ENCODE peak calls at places on chromosomes 4 and X, in four cellular contexts. One of them, this sample, is unnamed.

GRCh38 chr4:157265281-157265680 is 44.8 kb downstream of the GRIA2 start:
- DNase-seq in CD8-positive, alpha-beta memory T cell: no peak
- DNase-seq in uterus: peak
- DNase-seq in CD4-positive, alpha-beta memory T cell: no peak
- DNase-seq in this sample: no peak

GRCh38 chrX:69145281-69145680 is 20.0 kb downstream of the PJA1 start:
- DNase-seq in CD8-positive, alpha-beta memory T cell: no peak
- DNase-seq in uterus: no peak
- DNase-seq in CD4-positive, alpha-beta memory T cell: no peak
- DNase-seq in this sample: no peak

GRCh38 chr4:31081375-31081774 is 361.2 kb downstream of the PCDH7 start:
- DNase-seq in CD8-positive, alpha-beta memory T cell: no peak
- DNase-seq in uterus: no peak
- DNase-seq in CD4-positive, alpha-beta memory T cell: no peak
- DNase-seq in this sample: no peak

GRCh38 chr4:44558206-44558605 is 93.2 kb downstream of the YIPF7 start:
- DNase-seq in CD8-positive, alpha-beta memory T cell: no peak
- DNase-seq in uterus: no peak
- DNase-seq in CD4-positive, alpha-beta memory T cell: no peak
- DNase-seq in this sample: no peak

GRCh38 chrX:2829066-2829430 is 318 bp downstream of the GYG2 start:
- DNase-seq in CD8-positive, alpha-beta memory T cell: no peak
- DNase-seq in uterus: no peak
- DNase-seq in CD4-positive, alpha-beta memory T cell: no peak
- DNase-seq in this sample: no peak

GRCh38 chrX:24838624-24839023 is 144.9 kb downstream of the POLA1 start:
- DNase-seq in CD8-positive, alpha-beta memory T cell: peak
- DNase-seq in uterus: no peak
- DNase-seq in CD4-positive, alpha-beta memory T cell: peak
- DNase-seq in this sample: peak

GRCh38 chr4:79232555-79232954 is 93.3 kb downstream of the NAA11 start:
- DNase-seq in CD8-positive, alpha-beta memory T cell: no peak
- DNase-seq in uterus: no peak
- DNase-seq in CD4-positive, alpha-beta memory T cell: no peak
- DNase-seq in this sample: no peak

GRCh38 chr4:8907596-8908205 is 36.1 kb upstream of the HMX1 start:
- DNase-seq in CD8-positive, alpha-beta memory T cell: no peak
- DNase-seq in uterus: no peak
- DNase-seq in CD4-positive, alpha-beta memory T cell: no peak
- DNase-seq in this sample: no peak

GRCh38 chr4:12723849-12724447 is 760.2 kb downstream of the RAB28 start:
- DNase-seq in CD8-positive, alpha-beta memory T cell: no peak
- DNase-seq in uterus: no peak
- DNase-seq in CD4-positive, alpha-beta memory T cell: no peak
- DNase-seq in this sample: no peak

GRCh38 chr4:100417565-100417964 is 100.3 kb downstream of the EMCN start:
- DNase-seq in CD8-positive, alpha-beta memory T cell: no peak
- DNase-seq in uterus: no peak
- DNase-seq in CD4-positive, alpha-beta memory T cell: no peak
- DNase-seq in this sample: no peak

GRCh38 chr4:126890994-126891393 is 741.8 kb upstream of the INTU start:
- DNase-seq in CD8-positive, alpha-beta memory T cell: no peak
- DNase-seq in uterus: peak
- DNase-seq in CD4-positive, alpha-beta memory T cell: no peak
- DNase-seq in this sample: no peak

GRCh38 chr4:110306363-110306762 is 107.9 kb upstream of the ELOVL6 start:
- DNase-seq in CD8-positive, alpha-beta memory T cell: no peak
- DNase-seq in uterus: no peak
- DNase-seq in CD4-positive, alpha-beta memory T cell: no peak
- DNase-seq in this sample: no peak

DNA sequence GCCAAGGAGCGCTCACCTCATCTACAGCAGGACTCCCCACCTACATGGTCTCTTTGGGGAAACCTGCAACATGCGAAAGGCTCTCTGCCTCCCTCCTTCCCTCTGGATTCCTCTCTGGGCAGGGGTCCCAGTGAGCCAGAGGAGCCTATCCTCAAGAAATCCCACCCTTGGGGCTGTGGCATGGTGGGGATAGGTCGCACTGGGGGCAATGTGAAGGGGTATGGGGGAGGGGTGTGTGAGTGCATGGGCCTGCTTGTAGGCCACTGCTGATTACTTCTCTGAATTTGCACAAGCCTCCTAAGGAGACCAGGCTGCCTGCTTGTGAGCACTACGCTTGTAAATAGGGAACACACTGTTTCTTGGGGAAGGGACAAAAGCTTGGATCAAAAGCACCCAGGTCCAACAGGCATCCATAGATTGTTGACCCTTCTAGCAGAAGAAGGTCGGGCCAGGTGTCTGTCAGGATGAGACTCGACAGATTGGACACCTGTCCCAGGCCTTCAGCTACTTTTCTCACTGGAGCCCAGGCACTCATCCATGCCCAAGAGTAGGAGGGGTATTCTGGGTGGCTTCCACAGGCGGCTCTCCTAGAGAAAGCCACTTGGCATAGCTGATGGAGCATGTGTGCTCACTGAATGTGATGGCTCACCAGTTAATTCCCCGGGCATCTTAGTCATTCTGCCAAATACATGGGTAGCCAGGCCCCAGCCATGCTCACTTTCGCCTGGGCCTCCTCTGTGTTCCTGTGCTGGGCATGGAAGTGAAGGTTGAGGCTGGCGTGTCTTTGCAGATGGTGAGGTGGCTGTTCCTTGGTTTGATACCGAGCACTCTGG is 75.0 kb downstream of the NBDY start:
- DNase-seq in CD8-positive, alpha-beta memory T cell: no peak
- DNase-seq in uterus: no peak
- DNase-seq in CD4-positive, alpha-beta memory T cell: no peak
- DNase-seq in this sample: no peak
- H3K27ac ChIP-seq in CD8-positive, alpha-beta memory T cell: no peak
- H3K27ac ChIP-seq in uterus: peak
- H3K27ac ChIP-seq in CD4-positive, alpha-beta memory T cell: no peak
- H3K27ac ChIP-seq in this sample: no peak

GRCh38 chrX:6778547-6779231 is 243.8 kb upstream of the VCX3A start:
- DNase-seq in CD8-positive, alpha-beta memory T cell: no peak
- DNase-seq in uterus: no peak
- DNase-seq in CD4-positive, alpha-beta memory T cell: no peak
- DNase-seq in this sample: no peak
- H3K27ac ChIP-seq in CD8-positive, alpha-beta memory T cell: no peak
- H3K27ac ChIP-seq in uterus: no peak
- H3K27ac ChIP-seq in CD4-positive, alpha-beta memory T cell: no peak
- H3K27ac ChIP-seq in this sample: no peak

GRCh38 chr4:7025040-7025602 is 18.1 kb upstream of the TADA2B start:
- DNase-seq in CD8-positive, alpha-beta memory T cell: no peak
- DNase-seq in uterus: no peak
- DNase-seq in CD4-positive, alpha-beta memory T cell: no peak
- DNase-seq in this sample: no peak

GRCh38 chr4:7023901-7024300 is 19.3 kb upstream of the TADA2B start:
- DNase-seq in CD8-positive, alpha-beta memory T cell: no peak
- DNase-seq in uterus: no peak
- DNase-seq in CD4-positive, alpha-beta memory T cell: no peak
- DNase-seq in this sample: no peak

GRCh38 chr4:7024336-7024890 is 18.8 kb upstream of the TADA2B start:
- DNase-seq in CD8-positive, alpha-beta memory T cell: no peak
- DNase-seq in uterus: no peak
- DNase-seq in CD4-positive, alpha-beta memory T cell: no peak
- DNase-seq in this sample: no peak

GRCh38 chr4:7021930-7022658 is 21.1 kb upstream of the TADA2B start:
- DNase-seq in CD8-positive, alpha-beta memory T cell: no peak
- DNase-seq in uterus: no peak
- DNase-seq in CD4-positive, alpha-beta memory T cell: no peak
- DNase-seq in this sample: peak

DNA sequence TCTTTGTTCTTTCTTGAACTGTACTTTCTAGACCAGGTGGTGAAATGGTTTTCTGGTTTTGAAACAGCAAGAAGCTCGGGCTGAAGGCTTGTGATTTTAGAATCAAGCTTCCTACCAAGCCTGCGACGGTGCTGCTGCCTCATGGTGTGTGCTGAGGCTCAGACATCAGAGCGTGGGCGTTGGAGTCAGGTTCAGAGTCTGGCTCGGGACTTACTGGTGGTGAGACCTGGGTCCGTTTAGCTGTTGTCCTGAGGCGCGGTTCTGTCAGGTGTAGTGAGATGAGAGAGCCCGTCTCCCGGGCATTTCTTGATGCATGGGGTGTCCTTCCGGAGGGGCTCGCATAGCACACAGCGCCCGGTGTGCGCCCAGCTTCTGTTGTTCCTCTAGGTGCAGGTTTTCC is 19.7 kb upstream of the TADA2B start:
- DNase-seq in CD8-positive, alpha-beta memory T cell: no peak
- DNase-seq in uterus: no peak
- DNase-seq in CD4-positive, alpha-beta memory T cell: no peak
- DNase-seq in this sample: no peak
- H3K27ac ChIP-seq in CD8-positive, alpha-beta memory T cell: no peak
- H3K27ac ChIP-seq in uterus: no peak
- H3K27ac ChIP-seq in CD4-positive, alpha-beta memory T cell: no peak
- H3K27ac ChIP-seq in this sample: no peak

DNA sequence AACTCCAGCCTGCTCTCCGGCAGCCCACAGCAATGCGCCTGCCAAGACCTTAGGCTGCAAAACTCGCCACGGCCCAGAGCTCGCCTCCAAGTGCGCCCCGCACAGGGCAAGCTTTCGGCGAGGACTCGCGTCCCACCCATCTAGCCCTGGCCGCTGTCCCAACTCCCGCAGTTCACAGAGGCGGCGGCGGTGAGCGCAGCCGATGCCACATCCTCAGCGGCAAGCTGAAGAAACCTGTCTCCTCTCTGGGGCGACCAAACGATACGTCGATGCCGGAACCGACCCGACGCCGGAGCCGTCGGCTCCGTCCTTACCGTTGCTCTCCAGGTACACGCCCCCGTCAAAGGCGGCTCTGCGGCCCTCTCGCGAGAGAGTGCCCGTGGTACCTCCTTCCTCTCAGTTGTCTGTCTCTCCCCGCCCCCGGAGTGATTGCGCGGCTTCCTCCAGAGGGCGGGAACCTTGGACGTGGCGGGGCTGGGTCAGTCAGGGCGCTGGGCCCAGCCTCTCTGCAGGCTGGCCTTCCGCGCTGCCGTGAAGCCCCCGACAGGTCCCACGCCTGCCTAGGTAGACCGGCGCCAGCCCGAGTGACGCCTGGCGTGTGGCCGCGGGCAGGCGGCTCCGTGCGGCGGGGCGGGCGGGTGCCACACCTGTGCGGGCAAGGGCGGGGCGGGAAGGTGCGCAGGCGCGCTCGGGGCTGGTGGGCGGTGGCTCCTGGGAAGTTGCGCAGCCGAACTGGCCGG is 380 bp upstream of the RAB33B start:
- DNase-seq in CD8-positive, alpha-beta memory T cell: peak
- DNase-seq in uterus: peak
- DNase-seq in CD4-positive, alpha-beta memory T cell: peak
- DNase-seq in this sample: peak
- H3K27ac ChIP-seq in CD8-positive, alpha-beta memory T cell: peak
- H3K27ac ChIP-seq in uterus: peak
- H3K27ac ChIP-seq in CD4-positive, alpha-beta memory T cell: peak
- H3K27ac ChIP-seq in this sample: peak

DNA sequence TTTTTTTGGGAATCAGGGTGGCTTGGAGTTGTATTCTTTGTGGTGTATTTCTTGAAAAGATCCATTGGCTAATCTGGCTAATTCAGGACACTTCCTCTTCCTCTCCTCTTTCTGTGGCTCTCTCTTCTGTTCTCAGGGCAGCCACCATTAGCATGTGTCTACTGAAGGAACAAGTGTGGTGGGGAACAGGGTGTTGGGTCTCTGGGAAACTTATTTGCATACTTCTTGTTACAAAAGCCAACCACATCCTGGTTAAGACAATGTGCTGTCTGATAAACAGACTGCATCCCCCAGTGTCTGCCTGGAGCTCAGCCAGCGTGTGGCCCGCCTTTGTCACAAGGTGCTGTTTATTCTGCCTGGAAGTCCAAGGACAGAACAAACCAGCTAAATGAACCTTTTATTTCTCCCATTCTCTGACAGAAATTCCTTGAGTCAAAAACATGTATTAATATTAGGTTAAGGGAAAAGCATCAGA is 203.4 kb downstream of the SPRY1 start:
- DNase-seq in CD8-positive, alpha-beta memory T cell: peak
- DNase-seq in uterus: peak
- DNase-seq in CD4-positive, alpha-beta memory T cell: peak
- DNase-seq in this sample: no peak
- H3K27ac ChIP-seq in CD8-positive, alpha-beta memory T cell: no peak
- H3K27ac ChIP-seq in uterus: peak
- H3K27ac ChIP-seq in CD4-positive, alpha-beta memory T cell: no peak
- H3K27ac ChIP-seq in this sample: no peak

GRCh38 chrX:37796302-37796701 is 16.4 kb downstream of the CYBB start:
- DNase-seq in CD8-positive, alpha-beta memory T cell: no peak
- DNase-seq in uterus: no peak
- DNase-seq in CD4-positive, alpha-beta memory T cell: no peak
- DNase-seq in this sample: no peak
- H3K27ac ChIP-seq in CD8-positive, alpha-beta memory T cell: no peak
- H3K27ac ChIP-seq in uterus: no peak
- H3K27ac ChIP-seq in CD4-positive, alpha-beta memory T cell: no peak
- H3K27ac ChIP-seq in this sample: no peak

GRCh38 chr4:142530724-142531123 is 315.4 kb downstream of the INPP4B start:
- DNase-seq in CD8-positive, alpha-beta memory T cell: no peak
- DNase-seq in uterus: no peak
- DNase-seq in CD4-positive, alpha-beta memory T cell: no peak
- DNase-seq in this sample: no peak

GRCh38 chr4:142528433-142528832 is 317.7 kb downstream of the INPP4B start:
- DNase-seq in CD8-positive, alpha-beta memory T cell: no peak
- DNase-seq in uterus: no peak
- DNase-seq in CD4-positive, alpha-beta memory T cell: no peak
- DNase-seq in this sample: no peak

GRCh38 chr4:142534994-142535393 is 311.1 kb downstream of the INPP4B start:
- DNase-seq in CD8-positive, alpha-beta memory T cell: no peak
- DNase-seq in uterus: no peak
- DNase-seq in CD4-positive, alpha-beta memory T cell: no peak
- DNase-seq in this sample: peak

GRCh38 chr4:142532054-142532453 is 314.0 kb downstream of the INPP4B start:
- DNase-seq in CD8-positive, alpha-beta memory T cell: no peak
- DNase-seq in uterus: no peak
- DNase-seq in CD4-positive, alpha-beta memory T cell: no peak
- DNase-seq in this sample: no peak
- H3K27ac ChIP-seq in CD8-positive, alpha-beta memory T cell: no peak
- H3K27ac ChIP-seq in uterus: no peak
- H3K27ac ChIP-seq in CD4-positive, alpha-beta memory T cell: no peak
- H3K27ac ChIP-seq in this sample: no peak

DNA sequence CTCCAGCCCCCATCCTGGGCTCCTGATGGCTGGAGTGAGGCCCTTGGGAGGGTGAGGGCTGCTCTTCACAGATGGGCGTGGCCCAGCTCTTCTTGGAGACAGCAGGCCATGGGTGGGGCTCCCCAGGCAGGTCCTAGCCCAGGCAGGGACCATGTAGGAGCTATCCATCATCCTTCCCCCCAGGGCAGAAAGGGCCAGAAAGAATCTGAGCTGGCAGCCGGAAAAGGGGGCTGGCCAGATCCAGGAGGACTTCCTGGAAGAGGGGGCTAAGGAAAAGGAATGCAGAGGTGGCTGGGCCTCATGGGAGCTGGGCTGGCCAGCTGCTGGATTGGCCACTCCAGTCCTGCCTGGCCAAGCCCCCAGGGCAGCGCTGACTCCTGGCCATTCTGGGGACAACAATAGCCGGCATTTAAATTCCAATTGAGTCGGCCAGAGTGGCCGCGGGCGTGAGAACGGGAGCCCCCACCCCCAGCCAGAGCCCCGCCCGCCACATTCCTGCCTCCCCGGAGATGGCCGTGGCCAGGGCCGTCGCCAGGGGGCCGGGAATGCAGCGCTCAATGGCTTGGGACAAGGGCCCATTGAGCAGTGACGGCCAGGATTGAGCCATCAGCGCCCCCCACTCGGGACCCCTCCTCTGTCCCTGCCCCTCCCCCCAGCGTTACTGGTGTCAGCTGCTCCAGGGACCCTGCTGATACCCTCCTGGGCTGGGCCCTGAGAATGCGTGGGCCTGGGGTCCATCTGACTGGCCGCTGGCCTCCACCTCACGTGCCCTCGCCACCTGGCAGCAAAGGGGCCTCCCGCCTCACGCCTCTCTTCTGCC is 15.1 kb upstream of the FGFR3 start:
- DNase-seq in CD8-positive, alpha-beta memory T cell: no peak
- DNase-seq in uterus: no peak
- DNase-seq in CD4-positive, alpha-beta memory T cell: no peak
- DNase-seq in this sample: peak
- H3K27ac ChIP-seq in CD8-positive, alpha-beta memory T cell: no peak
- H3K27ac ChIP-seq in uterus: no peak
- H3K27ac ChIP-seq in CD4-positive, alpha-beta memory T cell: no peak
- H3K27ac ChIP-seq in this sample: no peak

This sample was measured in trophoblast cell.